ENCODE peak calls at places on chromosome 13, in nine cellular contexts. One of them, this sample, is unnamed.

GRCh38 chr13:33172911-33173310 is 112.6 kb downstream of the STARD13 start:
- DNase-seq in ovary: no peak
- DNase-seq in body of pancreas: no peak
- DNase-seq in adrenal gland: no peak
- DNase-seq in lower leg skin: no peak
- DNase-seq in stomach: no peak
- DNase-seq in NB4: no peak
- DNase-seq in breast epithelium: no peak
- DNase-seq in endothelial cell of umbilical vein: no peak
- DNase-seq in this sample: no peak

GRCh38 chr13:28494861-28495585 is at the start of gene FLT1:
- DNase-seq in lower leg skin: no peak
- DNase-seq in NB4: peak
- DNase-seq in body of pancreas: peak
- DNase-seq in ovary: no peak
- DNase-seq in stomach: peak
- DNase-seq in endothelial cell of umbilical vein: peak
- DNase-seq in breast epithelium: no peak
- DNase-seq in adrenal gland: peak
- DNase-seq in this sample: no peak

GRCh38 chr13:78732445-78733017 is 73.6 kb upstream of the OBI1 start:
- DNase-seq in body of pancreas: no peak
- DNase-seq in lower leg skin: no peak
- DNase-seq in adrenal gland: no peak
- DNase-seq in endothelial cell of umbilical vein: no peak
- DNase-seq in ovary: no peak
- DNase-seq in breast epithelium: no peak
- DNase-seq in NB4: no peak
- DNase-seq in stomach: no peak
- DNase-seq in this sample: no peak

GRCh38 chr13:112721198-112722104 is 31.6 kb downstream of the ATP11A start:
- DNase-seq in endothelial cell of umbilical vein: peak
- DNase-seq in lower leg skin: no peak
- DNase-seq in body of pancreas: peak
- DNase-seq in breast epithelium: peak
- DNase-seq in adrenal gland: no peak
- DNase-seq in ovary: no peak
- DNase-seq in stomach: no peak
- DNase-seq in NB4: no peak
- DNase-seq in this sample: no peak

GRCh38 chr13:110756268-110756667 is 42.8 kb downstream of the ING1 start:
- DNase-seq in endothelial cell of umbilical vein: peak
- DNase-seq in lower leg skin: no peak
- DNase-seq in ovary: no peak
- DNase-seq in adrenal gland: no peak
- DNase-seq in NB4: no peak
- DNase-seq in breast epithelium: no peak
- DNase-seq in stomach: no peak
- DNase-seq in body of pancreas: no peak
- DNase-seq in this sample: no peak

GRCh38 chr13:43203781-43204180 is 180.4 kb downstream of the DNAJC15 start:
- DNase-seq in endothelial cell of umbilical vein: no peak
- DNase-seq in adrenal gland: no peak
- DNase-seq in ovary: no peak
- DNase-seq in breast epithelium: no peak
- DNase-seq in body of pancreas: no peak
- DNase-seq in lower leg skin: no peak
- DNase-seq in stomach: no peak
- DNase-seq in NB4: no peak
- DNase-seq in this sample: no peak

GRCh38 chr13:109666656-109667448 is 119.5 kb downstream of the IRS2 start:
- DNase-seq in ovary: no peak
- DNase-seq in adrenal gland: no peak
- DNase-seq in NB4: no peak
- DNase-seq in breast epithelium: no peak
- DNase-seq in body of pancreas: no peak
- DNase-seq in stomach: peak
- DNase-seq in endothelial cell of umbilical vein: no peak
- DNase-seq in lower leg skin: no peak
- DNase-seq in this sample: no peak

GRCh38 chr13:98207411-98207810 is 30.3 kb upstream of the RNF113B start:
- DNase-seq in lower leg skin: no peak
- DNase-seq in ovary: no peak
- DNase-seq in stomach: no peak
- DNase-seq in endothelial cell of umbilical vein: no peak
- DNase-seq in body of pancreas: no peak
- DNase-seq in adrenal gland: no peak
- DNase-seq in breast epithelium: no peak
- DNase-seq in NB4: no peak
- DNase-seq in this sample: no peak

GRCh38 chr13:64633948-64634347 is 2596.2 kb downstream of the PCDH9 start:
- DNase-seq in stomach: no peak
- DNase-seq in body of pancreas: no peak
- DNase-seq in adrenal gland: no peak
- DNase-seq in ovary: no peak
- DNase-seq in breast epithelium: no peak
- DNase-seq in lower leg skin: no peak
- DNase-seq in endothelial cell of umbilical vein: no peak
- DNase-seq in NB4: no peak
- DNase-seq in this sample: no peak

GRCh38 chr13:98386632-98387031 is 190.3 kb downstream of the STK24 start:
- DNase-seq in endothelial cell of umbilical vein: no peak
- DNase-seq in stomach: no peak
- DNase-seq in NB4: no peak
- DNase-seq in ovary: no peak
- DNase-seq in adrenal gland: no peak
- DNase-seq in lower leg skin: no peak
- DNase-seq in body of pancreas: no peak
- DNase-seq in breast epithelium: no peak
- DNase-seq in this sample: no peak

GRCh38 chr13:50387124-50387581 is 371.9 kb downstream of the KCNRG start:
- DNase-seq in adrenal gland: no peak
- DNase-seq in endothelial cell of umbilical vein: no peak
- DNase-seq in stomach: peak
- DNase-seq in ovary: peak
- DNase-seq in body of pancreas: peak
- DNase-seq in NB4: peak
- DNase-seq in breast epithelium: no peak
- DNase-seq in lower leg skin: no peak
- DNase-seq in this sample: peak

GRCh38 chr13:83297591-83298305 is 584.5 kb downstream of the SLITRK1 start:
- DNase-seq in body of pancreas: no peak
- DNase-seq in lower leg skin: no peak
- DNase-seq in endothelial cell of umbilical vein: no peak
- DNase-seq in adrenal gland: no peak
- DNase-seq in breast epithelium: no peak
- DNase-seq in stomach: no peak
- DNase-seq in NB4: no peak
- DNase-seq in ovary: no peak
- DNase-seq in this sample: no peak

GRCh38 chr13:113566227-113566561 is 18.4 kb upstream of the TFDP1 start:
- DNase-seq in adrenal gland: peak
- DNase-seq in NB4: no peak
- DNase-seq in body of pancreas: no peak
- DNase-seq in lower leg skin: peak
- DNase-seq in stomach: no peak
- DNase-seq in endothelial cell of umbilical vein: no peak
- DNase-seq in breast epithelium: no peak
- DNase-seq in ovary: no peak
- DNase-seq in this sample: no peak

GRCh38 chr13:44368599-44369368 is 4.8 kb upstream of the SERP2 start:
- DNase-seq in lower leg skin: no peak
- DNase-seq in endothelial cell of umbilical vein: no peak
- DNase-seq in body of pancreas: no peak
- DNase-seq in breast epithelium: no peak
- DNase-seq in stomach: no peak
- DNase-seq in NB4: no peak
- DNase-seq in ovary: no peak
- DNase-seq in adrenal gland: no peak
- DNase-seq in this sample: no peak

GRCh38 chr13:102318233-102318632 is 83.6 kb downstream of the FGF14 start:
- DNase-seq in NB4: no peak
- DNase-seq in ovary: no peak
- DNase-seq in lower leg skin: no peak
- DNase-seq in stomach: no peak
- DNase-seq in breast epithelium: no peak
- DNase-seq in adrenal gland: no peak
- DNase-seq in body of pancreas: no peak
- DNase-seq in endothelial cell of umbilical vein: no peak
- DNase-seq in this sample: no peak

GRCh38 chr13:102312841-102313240 is 89.0 kb downstream of the FGF14 start:
- DNase-seq in lower leg skin: no peak
- DNase-seq in body of pancreas: no peak
- DNase-seq in adrenal gland: no peak
- DNase-seq in endothelial cell of umbilical vein: no peak
- DNase-seq in stomach: no peak
- DNase-seq in NB4: no peak
- DNase-seq in breast epithelium: no peak
- DNase-seq in ovary: no peak
- DNase-seq in this sample: no peak

GRCh38 chr13:102322211-102322610 is 79.6 kb downstream of the FGF14 start:
- DNase-seq in stomach: no peak
- DNase-seq in NB4: no peak
- DNase-seq in breast epithelium: no peak
- DNase-seq in body of pancreas: no peak
- DNase-seq in endothelial cell of umbilical vein: no peak
- DNase-seq in ovary: no peak
- DNase-seq in lower leg skin: no peak
- DNase-seq in adrenal gland: no peak
- DNase-seq in this sample: no peak

GRCh38 chr13:102316732-102317131 is 85.1 kb downstream of the FGF14 start:
- DNase-seq in adrenal gland: no peak
- DNase-seq in breast epithelium: no peak
- DNase-seq in endothelial cell of umbilical vein: no peak
- DNase-seq in ovary: no peak
- DNase-seq in NB4: no peak
- DNase-seq in stomach: no peak
- DNase-seq in lower leg skin: no peak
- DNase-seq in body of pancreas: no peak
- DNase-seq in this sample: no peak

GRCh38 chr13:102317593-102317992 is 84.3 kb downstream of the FGF14 start:
- DNase-seq in lower leg skin: peak
- DNase-seq in ovary: peak
- DNase-seq in breast epithelium: peak
- DNase-seq in adrenal gland: peak
- DNase-seq in endothelial cell of umbilical vein: no peak
- DNase-seq in stomach: peak
- DNase-seq in body of pancreas: peak
- DNase-seq in NB4: no peak
- DNase-seq in this sample: peak
- TF ChIP-seq POLR2A in lower leg skin: no peak
- TF ChIP-seq POLR2A in ovary: no peak
- TF ChIP-seq POLR2A in breast epithelium: no peak
- TF ChIP-seq POLR2A in adrenal gland: no peak
- TF ChIP-seq POLR2A in endothelial cell of umbilical vein: no peak
- TF ChIP-seq POLR2A in stomach: no peak
- TF ChIP-seq POLR2A in body of pancreas: no peak
- TF ChIP-seq POLR2A in NB4: no peak
- TF ChIP-seq POLR2A in this sample: no peak

GRCh38 chr13:40770934-40771618 is at the start of gene MRPS31:
- DNase-seq in stomach: peak
- DNase-seq in breast epithelium: peak
- DNase-seq in ovary: peak
- DNase-seq in NB4: peak
- DNase-seq in adrenal gland: peak
- DNase-seq in body of pancreas: peak
- DNase-seq in endothelial cell of umbilical vein: peak
- DNase-seq in lower leg skin: peak
- DNase-seq in this sample: peak
- TF ChIP-seq POLR2A in stomach: no peak
- TF ChIP-seq POLR2A in breast epithelium: peak
- TF ChIP-seq POLR2A in ovary: peak
- TF ChIP-seq POLR2A in NB4: peak
- TF ChIP-seq POLR2A in adrenal gland: no peak
- TF ChIP-seq POLR2A in body of pancreas: peak
- TF ChIP-seq POLR2A in endothelial cell of umbilical vein: peak
- TF ChIP-seq POLR2A in lower leg skin: no peak
- TF ChIP-seq POLR2A in this sample: peak

DNA sequence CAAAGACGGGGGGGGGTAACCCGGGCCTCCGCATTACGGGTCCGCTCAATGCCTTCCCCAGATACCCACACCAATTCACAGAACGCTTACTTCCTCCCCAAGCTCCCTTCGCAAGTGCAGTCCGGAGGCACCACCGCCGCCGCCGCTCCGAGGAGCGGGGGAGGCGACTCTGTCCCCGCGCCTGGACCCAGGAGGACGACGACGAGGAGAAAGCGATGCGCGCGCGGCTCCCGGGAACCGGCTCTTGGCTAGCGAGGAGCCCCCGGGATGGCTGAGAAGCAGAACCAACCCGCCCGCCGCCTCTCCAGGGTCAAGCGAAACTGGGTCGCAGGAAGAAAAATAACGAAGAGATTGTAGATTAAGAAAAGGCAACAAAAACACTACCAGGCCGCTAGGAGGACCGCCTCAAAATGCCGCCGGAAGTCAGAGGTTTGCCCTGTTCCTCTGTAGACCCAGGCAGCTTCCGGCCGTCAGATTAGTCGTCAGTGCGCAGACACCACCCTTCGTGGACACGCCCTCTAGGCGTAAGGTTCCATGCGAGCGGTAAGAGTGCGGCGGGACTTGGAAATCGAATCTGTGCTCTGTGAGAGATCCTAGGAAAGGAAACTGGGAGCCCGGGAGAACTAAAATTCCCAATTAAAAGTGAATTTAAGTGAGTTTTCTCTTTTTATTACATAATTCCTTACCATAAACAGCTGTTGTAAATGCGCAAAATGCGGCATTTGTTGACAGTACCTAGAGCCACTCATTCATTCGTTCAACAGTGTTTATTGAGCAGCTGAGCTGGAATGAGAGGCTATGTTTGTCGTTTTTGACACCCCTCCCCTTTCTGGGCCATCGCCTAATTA is at the start of gene ZC3H13:
- DNase-seq in ovary: peak
- DNase-seq in stomach: peak
- DNase-seq in endothelial cell of umbilical vein: peak
- DNase-seq in adrenal gland: peak
- DNase-seq in lower leg skin: peak
- DNase-seq in body of pancreas: peak
- DNase-seq in NB4: peak
- DNase-seq in breast epithelium: peak
- DNase-seq in this sample: peak
- TF ChIP-seq POLR2A in ovary: peak
- TF ChIP-seq POLR2A in stomach: no peak
- TF ChIP-seq POLR2A in endothelial cell of umbilical vein: peak
- TF ChIP-seq POLR2A in adrenal gland: peak
- TF ChIP-seq POLR2A in lower leg skin: no peak
- TF ChIP-seq POLR2A in body of pancreas: peak
- TF ChIP-seq POLR2A in NB4: peak
- TF ChIP-seq POLR2A in breast epithelium: no peak
- TF ChIP-seq POLR2A in this sample: peak

DNA sequence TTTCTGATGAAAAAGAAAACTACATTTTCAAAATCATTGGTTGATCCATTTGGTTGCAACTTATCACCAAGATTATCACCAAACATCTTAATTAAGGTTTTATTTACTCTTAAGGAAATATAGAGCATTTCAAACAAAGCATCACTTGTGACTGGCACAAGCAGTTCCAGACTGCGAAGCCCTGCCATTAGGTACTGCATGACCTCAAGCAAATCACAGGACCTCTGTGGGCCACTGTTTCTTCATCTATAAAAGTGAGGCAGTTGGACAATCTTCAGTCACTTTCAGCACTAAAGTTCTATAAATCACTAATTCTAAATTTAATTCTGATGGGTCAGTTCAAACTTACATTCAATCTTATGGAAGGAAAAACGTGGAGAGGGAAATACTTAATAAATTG is 2.0 kb downstream of the ELF1 start:
- DNase-seq in lower leg skin: peak
- DNase-seq in endothelial cell of umbilical vein: peak
- DNase-seq in stomach: peak
- DNase-seq in adrenal gland: no peak
- DNase-seq in body of pancreas: peak
- DNase-seq in NB4: peak
- DNase-seq in breast epithelium: peak
- DNase-seq in ovary: no peak
- DNase-seq in this sample: peak
- TF ChIP-seq POLR2A in lower leg skin: no peak
- TF ChIP-seq POLR2A in endothelial cell of umbilical vein: no peak
- TF ChIP-seq POLR2A in stomach: no peak
- TF ChIP-seq POLR2A in adrenal gland: no peak
- TF ChIP-seq POLR2A in body of pancreas: no peak
- TF ChIP-seq POLR2A in NB4: peak
- TF ChIP-seq POLR2A in breast epithelium: no peak
- TF ChIP-seq POLR2A in ovary: no peak
- TF ChIP-seq POLR2A in this sample: peak

This sample was measured in Peyer's patch.